ENCODE peak calls at places on chromosome 1, in nine cellular contexts. G is amygdala, J is left cardiac atrium, P is head of caudate nucleus, Q is iris pigment epithelial cell, A is iPS DF 19.7, E is heart left ventricle, C is right lobe of liver, W is T-helper 2 cell. S is an unnamed sample.

GRCh38 chr1:6365047-6365446 is 28.5 kb downstream of the ACOT7 start:
- DNase-seq in E (no peak), G (no peak), J (no peak), W (peak; percentile 23), P (no peak), C (no peak), A (no peak), Q (no peak), S (no peak)

GRCh38 chr1:161958425-161958824 is 65.2 kb downstream of the OLFML2B start:
- DNase-seq in C (no peak), A (no peak), Q (peak; percentile 44), G (no peak), J (no peak), P (peak; percentile 82), W (no peak), E (no peak), S (peak; percentile 41)

GRCh38 chr1:164440222-164440621 is 118.8 kb upstream of the PBX1 start:
- DNase-seq in E (peak; percentile 60), W (no peak), A (peak; percentile 47), C (no peak), G (no peak), Q (peak; percentile 12), J (peak; percentile 17), P (peak; percentile 12), S (no peak)

GRCh38 chr1:36322085-36322785 is 1.2 kb downstream of the EVA1B start:
- DNase-seq in G (no peak), J (no peak), E (peak; percentile 49), P (no peak), A (no peak), W (no peak), Q (peak; percentile 42), C (no peak), S (no peak)

GRCh38 chr1:50796277-50796676 is 163.8 kb downstream of the FAF1 start:
- DNase-seq in E (no peak), W (no peak), G (no peak), A (no peak), J (no peak), P (no peak), Q (no peak), C (no peak), S (no peak)

GRCh38 chr1:92736395-92736794 is 48.5 kb downstream of the EVI5 start:
- DNase-seq in E (no peak), C (no peak), Q (peak; percentile 24), P (no peak), A (no peak), G (no peak), W (no peak), J (no peak), S (no peak)

GRCh38 chr1:25642710-25643109 is 26.1 kb downstream of the MAN1C1 start:
- DNase-seq in W (peak; percentile 70), A (no peak), P (no peak), C (no peak), J (peak; percentile 47), E (no peak), G (no peak), Q (peak; percentile 84), S (no peak)

GRCh38 chr1:31834501-31834900 is 18.7 kb upstream of the SPOCD1 start:
- DNase-seq in A (no peak), G (no peak), Q (no peak), J (no peak), W (no peak), C (no peak), P (no peak), E (no peak), S (no peak)

GRCh38 chr1:153742411-153743142 is 14.7 kb downstream of the INTS3 start:
- DNase-seq in A (no peak), E (no peak), P (no peak), W (no peak), J (no peak), C (peak; percentile 52), G (no peak), Q (peak; percentile 68), S (no peak)

GRCh38 chr1:8283058-8283884 is 34.6 kb upstream of the SLC45A1 start:
- DNase-seq in G (no peak), Q (no peak), W (no peak), E (peak; percentile 53), C (no peak), P (no peak), A (no peak), J (no peak), S (no peak)

GRCh38 chr1:209326876-209327275 is 256.6 kb upstream of the CAMK1G start:
- DNase-seq in C (no peak), W (no peak), A (no peak), P (no peak), E (no peak), Q (no peak), G (no peak), J (no peak), S (no peak)

GRCh38 chr1:160113407-160113806 is 2.2 kb upstream of the ATP1A2 start:
- DNase-seq in C (no peak), P (no peak), J (no peak), E (no peak), A (no peak), W (no peak), G (no peak), Q (no peak), S (no peak)

GRCh38 chr1:1272341-1273151 is 1.1 kb downstream of the UBE2J2 start:
- DNase-seq in J (no peak), W (no peak), A (no peak), Q (no peak), P (no peak), E (no peak), G (no peak), C (no peak), S (no peak)

GRCh38 chr1:88035578-88035977 is 648.5 kb upstream of the PKN2 start:
- DNase-seq in J (no peak), Q (no peak), C (no peak), G (no peak), A (no peak), W (no peak), E (no peak), P (no peak), S (no peak)

GRCh38 chr1:3034728-3035610 is 13.7 kb downstream of the ACTRT2 start:
- DNase-seq in C (no peak), J (peak; percentile 52), Q (no peak), E (no peak), W (no peak), P (no peak), A (no peak), G (no peak), S (no peak)